ENCODE peak calls at places on chromosomes 3 and 15, in seven cellular contexts. E is osteocyte, B is tibial artery, S is left ventricle myocardium inferior, C is colonic mucosa, Z is GM20000, J is BE2C. G is an unnamed sample.

GRCh38 chr15:78930577-78931388 is 14.1 kb downstream of the CTSH start:
- DNase-seq in Z (no peak), C (no peak), J (peak), B (no peak), S (no peak), E (no peak), G (no peak)

GRCh38 chr15:85091990-85092389 is 110.3 kb downstream of the PDE8A start:
- DNase-seq in Z (no peak), B (no peak), S (no peak), C (no peak), E (no peak), J (no peak), G (no peak)

GRCh38 chr15:77527831-77528231 is 104.9 kb downstream of the LINGO1 start:
- DNase-seq in J (no peak), B (peak), E (no peak), C (no peak), Z (no peak), S (no peak), G (no peak)

GRCh38 chr3:190385835-190386688 is 1.9 kb upstream of the CLDN16 start:
- DNase-seq in S (no peak), B (no peak), J (no peak), E (no peak), C (no peak), Z (no peak), G (no peak)

GRCh38 chr3:33271324-33271723 is 5.9 kb upstream of the FBXL2 start:
- DNase-seq in B (no peak), J (no peak), C (no peak), Z (no peak), E (no peak), S (no peak), G (no peak)

GRCh38 chr3:78666458-78666800 is 1101.4 kb downstream of the ROBO1 start:
- DNase-seq in B (no peak), Z (no peak), C (no peak), E (no peak), S (no peak), J (no peak), G (no peak)

GRCh38 chr3:193831495-193832455 is 238.8 kb downstream of the OPA1 start:
- DNase-seq in S (no peak), B (no peak), J (no peak), E (no peak), C (no peak), Z (peak), G (no peak)

GRCh38 chr3:107199962-107200465 is 177.2 kb upstream of the CCDC54 start:
- DNase-seq in C (no peak), B (no peak), Z (no peak), J (no peak), S (no peak), E (no peak), G (no peak)

GRCh38 chr15:67133738-67134576 is 68.6 kb downstream of the SMAD3 start:
- DNase-seq in S (no peak), B (peak), C (peak), J (no peak), Z (peak), E (no peak), G (no peak)

GRCh38 chr3:178421069-178421468 is 115.2 kb upstream of the KCNMB2 start:
- DNase-seq in J (no peak), B (no peak), C (no peak), E (no peak), S (no peak), Z (no peak), G (no peak)

GRCh38 chr3:48142316-48142870 is 45.8 kb downstream of the CDC25A start:
- DNase-seq in J (no peak), S (no peak), B (no peak), E (no peak), C (peak), Z (no peak), G (no peak)

GRCh38 chr3:49998326-49998725 is 58.4 kb downstream of the RBM6 start:
- DNase-seq in B (no peak), C (no peak), S (no peak), J (no peak), Z (no peak), E (peak), G (no peak)

GRCh38 chr3:136149569-136150136 is 46.5 kb downstream of the MSL2 start:
- DNase-seq in Z (no peak), J (no peak), S (no peak), E (no peak), B (no peak), C (no peak), G (no peak)

GRCh38 chr15:80466543-80466942 is 62.4 kb downstream of the ARNT2 start:
- DNase-seq in C (no peak), E (no peak), B (no peak), Z (no peak), S (no peak), J (no peak), G (no peak)

GRCh38 chr3:160860346-160860745 is 104.3 kb downstream of the PPM1L start:
- DNase-seq in E (no peak), S (no peak), J (no peak), B (no peak), C (no peak), Z (no peak), G (no peak)

GRCh38 chr3:33579843-33580242 is 138.2 kb downstream of the CLASP2 start:
- DNase-seq in C (no peak), Z (no peak), E (no peak), B (no peak), J (no peak), S (no peak), G (no peak)

GRCh38 chr15:64249842-64250575 is 87.2 kb upstream of the PPIB start:
- DNase-seq in E (no peak), Z (no peak), J (no peak), C (no peak), B (no peak), S (no peak), G (no peak)

GRCh38 chr3:17076940-17077605 is 192.3 kb downstream of the PLCL2 start:
- DNase-seq in C (no peak), B (no peak), J (no peak), Z (no peak), E (no peak), S (no peak), G (no peak)

GRCh38 chr15:75650908-75651809 is 3.4 kb downstream of the SNX33 start:
- DNase-seq in E (no peak), J (no peak), S (peak), B (peak), Z (no peak), C (peak), G (no peak)

GRCh38 chr3:192253138-192253537 is 474.2 kb downstream of the FGF12 start:
- DNase-seq in Z (no peak), S (no peak), B (no peak), J (no peak), C (no peak), E (no peak), G (no peak)

GRCh38 chr15:35618260-35619188 is 72.6 kb upstream of the DPH6 start:
- DNase-seq in B (no peak), E (no peak), C (no peak), J (peak), Z (no peak), S (no peak), G (no peak)

GRCh38 chr3:67008388-67008787 is 10.3 kb downstream of the KBTBD8 start:
- DNase-seq in S (no peak), C (no peak), B (no peak), E (no peak), J (no peak), Z (no peak), G (no peak)

GRCh38 chr15:85754993-85755392 is 39.7 kb downstream of the KLHL25 start:
- DNase-seq in B (peak), E (no peak), S (peak), Z (no peak), C (no peak), J (peak), G (no peak)

DNA sequence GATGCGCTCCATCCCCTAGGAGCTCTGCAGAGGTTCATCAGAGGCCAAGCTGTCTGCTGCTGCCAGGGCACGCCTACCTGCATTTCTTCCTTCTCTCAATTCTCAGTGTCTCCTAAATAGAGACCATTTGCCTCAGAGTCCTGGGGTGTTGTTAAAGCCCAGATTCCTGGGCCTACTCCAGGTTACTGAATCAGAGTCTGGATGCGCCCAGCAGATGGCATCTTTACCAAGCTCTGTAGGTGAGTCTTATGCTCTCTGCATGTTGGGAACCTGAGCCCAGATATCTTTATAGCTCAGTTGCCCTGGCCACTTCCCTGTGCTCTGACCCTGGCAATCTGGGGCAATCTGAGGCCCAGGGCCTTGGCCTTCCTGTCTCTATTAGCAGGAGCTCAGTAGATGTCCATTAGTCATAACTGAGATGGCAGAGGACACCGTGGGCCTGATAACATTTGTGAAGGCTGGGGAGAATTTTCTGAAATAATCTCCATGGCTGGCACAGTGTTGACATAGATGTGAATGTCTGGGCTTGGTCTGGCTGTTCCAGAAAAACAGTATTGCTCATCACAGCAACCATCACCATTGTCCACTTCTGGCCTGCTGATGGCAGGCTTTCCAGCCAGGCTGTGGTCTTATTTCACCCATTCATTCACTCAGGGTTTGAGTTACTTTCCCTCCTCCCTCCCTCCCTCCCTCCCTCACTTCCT is 13.2 kb upstream of the RBP1 start:
- DNase-seq in E (no peak), Z (no peak), S (no peak), J (no peak), C (no peak), B (no peak), G (no peak)
- TF ChIP-seq CTCF in E (no peak), Z (no peak), S (no peak), J (no peak), C (no peak), B (no peak), G (no peak)

GRCh38 chr15:57503051-57503702 is 88.5 kb upstream of the MYZAP start:
- DNase-seq in B (no peak), J (no peak), Z (no peak), S (no peak), E (no peak), C (no peak), G (no peak)
- TF ChIP-seq CTCF in B (no peak), J (peak), Z (no peak), S (no peak), E (peak), C (no peak), G (peak)

GRCh38 chr3:183428140-183429023 is at the start of gene MCF2L2:
- DNase-seq in J (peak), B (peak), C (peak), E (peak), Z (peak), S (peak), G (peak)
- TF ChIP-seq CTCF in J (no peak), B (no peak), C (no peak), E (no peak), Z (no peak), S (no peak), G (no peak)

DNA sequence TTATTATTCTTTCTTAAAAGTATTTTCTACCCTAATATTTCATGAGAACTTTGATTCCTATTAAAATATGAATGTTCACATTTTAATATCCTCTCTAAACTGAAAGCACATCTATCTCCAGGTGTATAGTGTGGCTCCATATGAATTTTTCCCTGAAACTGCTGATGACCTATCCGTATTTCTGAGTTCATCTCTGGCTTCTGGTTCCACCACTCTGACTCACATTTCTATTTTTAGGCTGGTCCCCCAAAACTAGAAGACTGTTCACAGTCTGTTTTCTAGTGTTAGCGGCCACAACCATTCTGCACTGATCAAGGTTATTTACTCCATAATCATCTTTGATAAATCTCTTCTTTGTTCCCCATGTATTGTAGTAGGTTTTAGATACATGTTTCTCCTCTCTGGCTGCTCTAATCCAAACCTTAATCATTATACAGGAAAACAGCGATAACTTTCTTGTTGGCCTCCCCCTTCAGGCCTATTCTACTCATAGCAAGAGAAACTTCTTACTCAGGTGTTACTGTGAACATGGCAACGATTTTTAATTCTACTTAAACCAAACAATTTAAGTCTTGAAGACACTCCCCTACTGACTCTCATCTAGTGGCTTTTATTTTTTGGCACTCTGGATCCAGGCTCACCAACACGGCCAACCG is 12.8 kb downstream of the ADPGK start:
- DNase-seq in B (no peak), S (no peak), C (no peak), Z (no peak), J (no peak), E (no peak), G (no peak)
- TF ChIP-seq CTCF in B (no peak), S (no peak), C (no peak), Z (no peak), J (peak), E (peak), G (peak)

GRCh38 chr3:61853912-61854311 is 292.5 kb downstream of the PTPRG start:
- DNase-seq in B (no peak), E (no peak), S (no peak), C (no peak), Z (no peak), J (no peak), G (no peak)

GRCh38 chr3:61855211-61855610 is 293.8 kb downstream of the PTPRG start:
- DNase-seq in B (no peak), J (no peak), E (no peak), C (no peak), Z (no peak), S (no peak), G (no peak)

GRCh38 chr3:61857297-61857696 is 295.9 kb downstream of the PTPRG start:
- DNase-seq in S (no peak), Z (no peak), E (no peak), C (no peak), B (no peak), J (no peak), G (no peak)

GRCh38 chr3:61861410-61861809 is 300.0 kb downstream of the PTPRG start:
- DNase-seq in S (no peak), Z (no peak), E (no peak), J (no peak), C (no peak), B (no peak), G (no peak)

DNA sequence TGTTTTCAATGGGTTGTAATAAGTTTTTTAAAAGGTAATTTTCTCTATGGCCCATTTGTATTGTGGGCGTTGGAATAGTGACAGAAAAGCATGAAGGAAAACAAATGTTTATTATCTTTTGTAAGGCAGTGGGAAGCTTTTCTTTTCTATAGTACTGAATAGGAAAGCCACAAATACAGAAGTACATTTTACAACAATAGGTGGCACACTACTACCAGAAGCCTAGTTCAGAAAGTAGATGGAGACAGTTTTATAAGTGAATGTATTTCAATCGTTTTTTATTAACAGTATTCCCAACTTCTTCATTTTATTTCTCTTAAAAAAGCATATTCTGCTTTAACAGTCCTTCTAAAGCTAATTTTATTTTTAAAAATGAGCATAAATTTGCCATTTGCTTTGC is 296.7 kb downstream of the PTPRG start:
- DNase-seq in S (no peak), J (no peak), B (no peak), E (no peak), Z (no peak), C (no peak), G (no peak)
- TF ChIP-seq CTCF in S (peak), J (peak), B (peak), E (peak), Z (peak), C (peak), G (peak)

DNA sequence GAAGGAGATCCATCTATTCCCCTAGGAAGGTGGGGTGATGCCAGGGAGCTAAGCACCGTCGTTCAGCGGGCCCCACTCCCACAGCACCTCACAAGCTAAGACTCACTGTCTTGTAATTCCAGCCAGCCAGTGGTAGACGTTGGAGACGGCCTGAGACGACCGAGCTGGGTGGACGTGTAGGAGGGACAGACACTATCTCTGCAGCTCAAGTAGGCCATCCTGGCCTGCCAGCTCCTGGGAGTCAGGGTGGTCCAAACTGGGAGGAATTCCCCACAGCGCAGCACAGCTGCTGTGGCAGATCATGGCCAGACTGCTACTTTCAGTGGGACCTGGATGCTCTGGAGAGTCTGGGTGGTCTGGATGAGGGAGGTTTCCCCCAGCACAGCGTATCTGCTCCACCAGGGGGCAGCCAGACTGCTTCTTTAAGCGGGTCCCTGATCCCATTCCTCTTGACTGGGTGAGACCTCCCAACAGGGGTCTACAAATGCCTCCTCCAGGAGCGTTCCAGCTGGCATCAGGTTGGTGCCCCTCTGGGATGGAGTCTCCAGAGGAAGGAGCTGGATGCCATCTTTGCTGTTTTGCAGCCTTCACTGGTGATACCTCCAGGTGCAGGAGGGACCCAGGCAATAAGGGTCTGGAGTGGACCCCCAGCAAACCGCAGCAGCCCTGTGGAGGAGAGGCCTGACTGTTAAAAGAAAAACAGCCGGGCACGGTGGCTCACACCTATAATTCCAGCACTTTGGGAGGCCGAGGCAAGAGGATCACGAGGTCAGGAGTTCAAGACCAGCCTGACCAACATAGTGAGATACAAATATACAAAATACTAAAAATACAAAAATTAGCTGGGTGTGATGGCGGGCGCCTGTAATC is 27.6 kb downstream of the GNB5 start:
- DNase-seq in S (no peak), J (peak), B (no peak), C (no peak), E (peak), Z (no peak), G (peak)
- TF ChIP-seq CTCF in S (no peak), J (peak), B (no peak), C (no peak), E (no peak), Z (peak), G (peak)

GRCh38 chr15:66078196-66078928 is 175.2 kb downstream of the MEGF11 start:
- DNase-seq in Z (no peak), S (no peak), E (no peak), B (no peak), C (no peak), J (no peak), G (no peak)

GRCh38 chr15:66077320-66077663 is 176.3 kb downstream of the MEGF11 start:
- DNase-seq in J (no peak), S (no peak), Z (no peak), E (no peak), C (no peak), B (no peak), G (no peak)

GRCh38 chr15:66078929-66079275 is 174.6 kb downstream of the MEGF11 start:
- DNase-seq in S (no peak), E (no peak), Z (no peak), J (no peak), B (no peak), C (no peak), G (no peak)

GRCh38 chr15:66084704-66085103 is 168.8 kb downstream of the MEGF11 start:
- DNase-seq in J (no peak), C (no peak), E (no peak), B (no peak), S (no peak), Z (no peak), G (no peak)

GRCh38 chr15:66080791-66081475 is 172.6 kb downstream of the MEGF11 start:
- DNase-seq in J (peak), C (peak), Z (no peak), S (no peak), E (peak), B (peak), G (no peak)
- TF ChIP-seq CTCF in J (peak), C (peak), Z (peak), S (peak), E (no peak), B (no peak), G (peak)

GRCh38 chr3:167396075-167396474 is 16.0 kb upstream of the ZBBX start:
- DNase-seq in J (no peak), C (no peak), S (no peak), B (no peak), Z (no peak), E (no peak), G (no peak)

DNA sequence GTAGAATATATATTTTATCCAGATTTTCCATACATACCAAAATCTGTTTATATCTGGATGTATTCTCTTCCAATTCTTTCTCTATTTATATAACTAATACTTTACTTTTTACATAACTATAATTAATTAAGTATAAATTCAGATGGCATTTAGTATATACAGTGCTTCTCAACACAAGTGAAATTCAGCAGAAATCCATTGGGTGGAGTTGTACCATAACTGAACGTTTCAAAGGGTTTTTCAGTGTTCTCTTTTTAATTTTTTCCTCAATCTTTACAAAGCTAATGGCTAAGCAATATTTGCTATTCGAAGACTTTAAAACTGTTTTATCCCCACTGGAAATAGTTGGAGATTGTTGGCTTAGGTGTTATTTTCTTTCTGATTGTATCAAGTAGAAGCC is 13.9 kb upstream of the ZBBX start:
- DNase-seq in Z (no peak), S (no peak), C (no peak), B (no peak), J (no peak), E (no peak), G (no peak)
- TF ChIP-seq CTCF in Z (no peak), S (no peak), C (no peak), B (no peak), J (no peak), E (no peak), G (peak)

GRCh38 chr3:123692041-123692440 is 107.2 kb upstream of the HACD2 start:
- DNase-seq in J (no peak), S (no peak), C (no peak), B (peak), E (no peak), Z (no peak), G (no peak)
- TF ChIP-seq CTCF in J (no peak), S (no peak), C (no peak), B (no peak), E (no peak), Z (no peak), G (no peak)

GRCh38 chr15:42723068-42723467 is 13.9 kb downstream of the CDAN1 start:
- DNase-seq in S (no peak), J (no peak), B (no peak), E (no peak), C (no peak), Z (no peak), G (no peak)
- TF ChIP-seq CTCF in S (peak), J (peak), B (no peak), E (no peak), C (no peak), Z (no peak), G (peak)